ENCODE peak calls at places on chromosomes 2 and 18, in five cellular contexts. One of them, this sample, is unnamed.

GRCh38 chr2:178109813-178110212 is 2.4 kb upstream of the RBM45 start:
- DNase-seq in HepG2: peak
- DNase-seq in GM12878: no peak
- DNase-seq in K562: peak
- DNase-seq in H1: no peak
- DNase-seq in this sample: peak

GRCh38 chr2:69053416-69053965 is 40.5 kb downstream of the ANTXR1 start:
- DNase-seq in K562: no peak
- DNase-seq in H1: no peak
- DNase-seq in GM12878: no peak
- DNase-seq in HepG2: no peak
- DNase-seq in this sample: no peak

GRCh38 chr2:23586691-23587090 is 201.7 kb downstream of the KLHL29 start:
- DNase-seq in GM12878: no peak
- DNase-seq in HepG2: no peak
- DNase-seq in H1: no peak
- DNase-seq in K562: no peak
- DNase-seq in this sample: no peak

GRCh38 chr2:88188741-88189140 is 18.6 kb downstream of the THNSL2 start:
- DNase-seq in HepG2: no peak
- DNase-seq in K562: no peak
- DNase-seq in GM12878: no peak
- DNase-seq in H1: no peak
- DNase-seq in this sample: no peak

GRCh38 chr2:160994141-160995002 is 165.9 kb upstream of the TANK start:
- DNase-seq in HepG2: peak
- DNase-seq in K562: peak
- DNase-seq in GM12878: peak
- DNase-seq in H1: no peak
- DNase-seq in this sample: peak

GRCh38 chr2:88492002-88492401 is 39.5 kb upstream of the FOXI3 start:
- DNase-seq in K562: no peak
- DNase-seq in HepG2: no peak
- DNase-seq in GM12878: no peak
- DNase-seq in H1: no peak
- DNase-seq in this sample: no peak

GRCh38 chr18:80147418-80148315 is 38.6 kb downstream of the ADNP2 start:
- DNase-seq in H1: no peak
- DNase-seq in HepG2: peak
- DNase-seq in GM12878: peak
- DNase-seq in K562: no peak
- DNase-seq in this sample: no peak

GRCh38 chr2:20135631-20136050 is 84.2 kb upstream of the LAPTM4A start:
- DNase-seq in HepG2: peak
- DNase-seq in GM12878: no peak
- DNase-seq in K562: peak
- DNase-seq in H1: peak
- DNase-seq in this sample: peak

GRCh38 chr2:151043484-151043883 is 218.2 kb downstream of the RBM43 start:
- DNase-seq in H1: no peak
- DNase-seq in GM12878: no peak
- DNase-seq in K562: no peak
- DNase-seq in HepG2: no peak
- DNase-seq in this sample: peak

GRCh38 chr2:15127876-15128275 is 433.3 kb downstream of the NBAS start:
- DNase-seq in H1: no peak
- DNase-seq in GM12878: no peak
- DNase-seq in HepG2: no peak
- DNase-seq in K562: no peak
- DNase-seq in this sample: no peak

GRCh38 chr2:237916296-237916695 is 50.5 kb upstream of the UBE2F start:
- DNase-seq in HepG2: no peak
- DNase-seq in GM12878: no peak
- DNase-seq in K562: no peak
- DNase-seq in H1: no peak
- DNase-seq in this sample: no peak

GRCh38 chr2:216081012-216081411 is 597 bp downstream of the PECR start:
- DNase-seq in GM12878: no peak
- DNase-seq in HepG2: no peak
- DNase-seq in H1: no peak
- DNase-seq in K562: no peak
- DNase-seq in this sample: no peak

GRCh38 chr2:26861610-26862224 is 13.8 kb downstream of the DPYSL5 start:
- DNase-seq in K562: no peak
- DNase-seq in HepG2: no peak
- DNase-seq in H1: no peak
- DNase-seq in GM12878: no peak
- DNase-seq in this sample: no peak

GRCh38 chr18:74570266-74570665 is 27.4 kb upstream of the ZNF407 start:
- DNase-seq in GM12878: no peak
- DNase-seq in HepG2: no peak
- DNase-seq in H1: no peak
- DNase-seq in K562: no peak
- DNase-seq in this sample: no peak

GRCh38 chr2:39175391-39175790 is 54.5 kb upstream of the SOS1 start:
- DNase-seq in K562: no peak
- DNase-seq in H1: no peak
- DNase-seq in HepG2: no peak
- DNase-seq in GM12878: no peak
- DNase-seq in this sample: no peak

GRCh38 chr2:231597014-231597611 is 4.4 kb downstream of the TEX44 start:
- DNase-seq in HepG2: no peak
- DNase-seq in H1: no peak
- DNase-seq in GM12878: peak
- DNase-seq in K562: no peak
- DNase-seq in this sample: no peak

GRCh38 chr2:203815541-203815898 is 52.1 kb upstream of the CTLA4 start:
- DNase-seq in H1: no peak
- DNase-seq in HepG2: no peak
- DNase-seq in GM12878: no peak
- DNase-seq in K562: no peak
- DNase-seq in this sample: no peak

DNA sequence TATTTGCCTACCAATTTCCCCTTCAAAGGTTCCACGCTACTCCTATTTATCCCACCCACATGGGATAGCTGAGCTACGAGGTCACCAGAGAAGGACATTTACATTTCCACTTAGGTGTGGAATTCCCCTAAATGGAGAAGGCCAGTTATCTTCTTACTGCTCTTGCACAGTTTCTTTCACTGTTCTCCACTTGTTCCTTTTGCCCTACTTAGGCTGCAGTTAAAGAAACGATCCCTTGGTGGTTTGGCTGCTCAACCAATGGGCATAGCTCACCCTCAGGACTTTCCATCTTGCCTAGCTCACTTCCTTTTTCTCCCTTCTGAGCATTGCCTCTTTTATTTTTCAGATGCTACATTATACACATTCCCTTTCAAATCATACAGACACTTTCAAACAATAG is 11.2 kb upstream of the NABP1 start:
- DNase-seq in HepG2: no peak
- DNase-seq in GM12878: peak
- DNase-seq in H1: no peak
- DNase-seq in K562: no peak
- DNase-seq in this sample: no peak
- TF ChIP-seq ATF3 in HepG2: no peak
- TF ChIP-seq ATF3 in GM12878: no peak
- TF ChIP-seq ATF3 in H1: no peak
- TF ChIP-seq ATF3 in K562: no peak
- TF ChIP-seq ATF3 in this sample: no peak

GRCh38 chr2:64226611-64227010 is 82.4 kb upstream of the PELI1 start:
- DNase-seq in HepG2: no peak
- DNase-seq in K562: no peak
- DNase-seq in GM12878: no peak
- DNase-seq in H1: no peak
- DNase-seq in this sample: no peak
- TF ChIP-seq JUND in HepG2: no peak
- TF ChIP-seq JUND in K562: no peak
- TF ChIP-seq JUND in GM12878: no peak
- TF ChIP-seq JUND in H1: no peak
- TF ChIP-seq JUND in this sample: no peak

GRCh38 chr2:64379221-64379620 is 74.7 kb upstream of the LGALSL start:
- DNase-seq in H1: no peak
- DNase-seq in GM12878: no peak
- DNase-seq in K562: no peak
- DNase-seq in HepG2: no peak
- DNase-seq in this sample: no peak
- TF ChIP-seq ATF3 in H1: no peak
- TF ChIP-seq ATF3 in GM12878: no peak
- TF ChIP-seq ATF3 in K562: no peak
- TF ChIP-seq ATF3 in HepG2: no peak
- TF ChIP-seq ATF3 in this sample: no peak

GRCh38 chr2:230575640-230576324 is 136.9 kb upstream of the CAB39 start:
- DNase-seq in H1: no peak
- DNase-seq in GM12878: no peak
- DNase-seq in K562: peak
- DNase-seq in HepG2: no peak
- DNase-seq in this sample: peak
- TF ChIP-seq JUND in H1: no peak
- TF ChIP-seq JUND in GM12878: no peak
- TF ChIP-seq JUND in K562: peak
- TF ChIP-seq JUND in HepG2: no peak
- TF ChIP-seq JUND in this sample: peak

DNA sequence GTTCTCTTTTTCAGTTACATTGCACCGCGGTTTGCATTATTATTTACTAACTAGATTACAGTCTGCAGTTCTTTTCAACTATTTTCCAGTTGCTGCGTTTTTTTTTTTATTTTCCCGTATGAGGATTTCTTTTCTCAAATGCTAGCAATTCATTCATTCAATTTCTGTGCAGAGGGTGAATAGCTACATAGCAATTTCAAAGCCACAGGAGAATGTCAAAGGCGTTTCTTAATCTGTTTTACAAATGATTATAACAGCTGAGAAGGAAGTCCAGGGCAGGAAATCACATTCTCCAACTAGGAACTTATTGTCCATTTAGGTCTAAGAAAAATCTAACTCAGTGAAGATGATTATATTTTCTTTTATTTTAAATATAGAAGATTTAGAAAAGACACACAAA is 367.6 kb upstream of the MMADHC start:
- DNase-seq in HepG2: no peak
- DNase-seq in GM12878: no peak
- DNase-seq in H1: no peak
- DNase-seq in K562: no peak
- DNase-seq in this sample: no peak
- TF ChIP-seq ATF3 in HepG2: no peak
- TF ChIP-seq ATF3 in GM12878: no peak
- TF ChIP-seq ATF3 in H1: no peak
- TF ChIP-seq ATF3 in K562: no peak
- TF ChIP-seq ATF3 in this sample: no peak

DNA sequence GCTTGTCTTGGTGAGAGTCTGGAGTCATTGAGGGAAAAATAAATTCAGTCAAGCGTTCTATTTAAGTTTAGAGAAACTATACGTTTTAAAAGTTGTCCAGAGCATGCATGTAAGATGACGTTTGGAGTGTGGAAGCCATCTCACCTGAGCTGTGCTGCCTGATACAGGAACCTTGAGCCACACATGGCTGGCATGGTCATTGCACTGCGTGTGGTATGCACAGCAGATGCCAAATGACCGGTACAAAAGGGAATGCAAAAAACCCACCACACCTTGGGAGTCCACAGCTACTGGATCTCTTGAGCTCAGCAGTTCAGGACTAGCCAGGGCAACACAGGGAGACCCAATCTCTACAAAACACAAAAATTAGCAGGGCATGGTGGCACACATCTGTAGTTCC is 4.3 kb downstream of the MZT2B start:
- DNase-seq in H1: no peak
- DNase-seq in HepG2: no peak
- DNase-seq in GM12878: no peak
- DNase-seq in K562: no peak
- DNase-seq in this sample: no peak
- TF ChIP-seq JUND in H1: no peak
- TF ChIP-seq JUND in HepG2: no peak
- TF ChIP-seq JUND in GM12878: no peak
- TF ChIP-seq JUND in K562: no peak
- TF ChIP-seq JUND in this sample: no peak

GRCh38 chr2:118940008-118940407 is 2.0 kb upstream of the MARCO start:
- DNase-seq in K562: no peak
- DNase-seq in H1: no peak
- DNase-seq in HepG2: no peak
- DNase-seq in GM12878: no peak
- DNase-seq in this sample: no peak

GRCh38 chr2:118942012-118942411 is at the start of gene MARCO:
- DNase-seq in GM12878: no peak
- DNase-seq in HepG2: no peak
- DNase-seq in H1: no peak
- DNase-seq in K562: no peak
- DNase-seq in this sample: no peak

GRCh38 chr2:118940486-118941120 is 1.4 kb upstream of the MARCO start:
- DNase-seq in H1: no peak
- DNase-seq in K562: no peak
- DNase-seq in GM12878: no peak
- DNase-seq in HepG2: no peak
- DNase-seq in this sample: no peak

GRCh38 chr2:118943286-118943685 is 1.3 kb downstream of the MARCO start:
- DNase-seq in GM12878: no peak
- DNase-seq in K562: no peak
- DNase-seq in H1: no peak
- DNase-seq in HepG2: no peak
- DNase-seq in this sample: no peak

GRCh38 chr2:118945921-118946320 is 3.9 kb downstream of the MARCO start:
- DNase-seq in K562: no peak
- DNase-seq in GM12878: no peak
- DNase-seq in HepG2: no peak
- DNase-seq in H1: no peak
- DNase-seq in this sample: no peak
- TF ChIP-seq ATF3 in K562: no peak
- TF ChIP-seq ATF3 in GM12878: no peak
- TF ChIP-seq ATF3 in HepG2: no peak
- TF ChIP-seq ATF3 in H1: no peak
- TF ChIP-seq ATF3 in this sample: no peak

GRCh38 chr2:54728669-54729120 is 5.2 kb downstream of the EML6 start:
- DNase-seq in HepG2: peak
- DNase-seq in GM12878: no peak
- DNase-seq in H1: no peak
- DNase-seq in K562: no peak
- DNase-seq in this sample: peak
- TF ChIP-seq JUND in HepG2: no peak
- TF ChIP-seq JUND in GM12878: no peak
- TF ChIP-seq JUND in H1: no peak
- TF ChIP-seq JUND in K562: no peak
- TF ChIP-seq JUND in this sample: peak

GRCh38 chr2:120299561-120299960 is 46.4 kb upstream of the INHBB start:
- DNase-seq in K562: no peak
- DNase-seq in GM12878: no peak
- DNase-seq in HepG2: no peak
- DNase-seq in H1: no peak
- DNase-seq in this sample: no peak
- TF ChIP-seq ATF3 in K562: no peak
- TF ChIP-seq ATF3 in GM12878: no peak
- TF ChIP-seq ATF3 in HepG2: no peak
- TF ChIP-seq ATF3 in H1: no peak
- TF ChIP-seq ATF3 in this sample: no peak